ENCODE peak calls at places on chromosomes 6 and 20, in six cellular contexts. One of them, this sample, is unnamed.
A peak's percentile ranks its signal among the peaks of the same experiment; 100 is the strongest.

GRCh38 chr20:24771651-24772061 is 177.4 kb upstream of the CST7 start:
- DNase-seq in lower lobe of right lung: no peak
- DNase-seq in Peyer's patch: no peak
- DNase-seq in fibroblast of lung: no peak
- DNase-seq in lung: no peak
- DNase-seq in OCI-LY7: no peak
- DNase-seq in this sample: no peak

GRCh38 chr6:7316658-7317533 is 3.9 kb upstream of the SSR1 start:
- DNase-seq in lower lobe of right lung: no peak
- DNase-seq in Peyer's patch: no peak
- DNase-seq in fibroblast of lung: no peak
- DNase-seq in lung: no peak
- DNase-seq in OCI-LY7: no peak
- DNase-seq in this sample: no peak

GRCh38 chr20:36394340-36394965 is 88.3 kb downstream of the DLGAP4 start:
- DNase-seq in lower lobe of right lung: peak; percentile 13
- DNase-seq in Peyer's patch: no peak
- DNase-seq in fibroblast of lung: no peak
- DNase-seq in lung: no peak
- DNase-seq in OCI-LY7: no peak
- DNase-seq in this sample: no peak

GRCh38 chr6:99822741-99823512 is 171.1 kb downstream of the MCHR2 start:
- DNase-seq in lower lobe of right lung: no peak
- DNase-seq in Peyer's patch: no peak
- DNase-seq in fibroblast of lung: peak; percentile 57
- DNase-seq in lung: no peak
- DNase-seq in OCI-LY7: peak; percentile 9
- DNase-seq in this sample: peak; percentile 25

GRCh38 chr6:75611702-75612375 is 10.2 kb downstream of the SENP6 start:
- DNase-seq in lower lobe of right lung: no peak
- DNase-seq in Peyer's patch: no peak
- DNase-seq in fibroblast of lung: peak; percentile 44
- DNase-seq in lung: no peak
- DNase-seq in OCI-LY7: no peak
- DNase-seq in this sample: no peak

GRCh38 chr20:61861054-61861841 is 204.4 kb downstream of the TAF4 start:
- DNase-seq in lower lobe of right lung: no peak
- DNase-seq in Peyer's patch: no peak
- DNase-seq in fibroblast of lung: peak; percentile 31
- DNase-seq in lung: no peak
- DNase-seq in OCI-LY7: no peak
- DNase-seq in this sample: no peak

GRCh38 chr6:13500264-13500663 is 12.9 kb upstream of the GFOD1 start:
- DNase-seq in lower lobe of right lung: no peak
- DNase-seq in Peyer's patch: no peak
- DNase-seq in fibroblast of lung: no peak
- DNase-seq in lung: no peak
- DNase-seq in OCI-LY7: no peak
- DNase-seq in this sample: no peak

GRCh38 chr6:18503588-18504231 is 116.6 kb downstream of the RNF144B start:
- DNase-seq in lower lobe of right lung: no peak
- DNase-seq in Peyer's patch: peak; percentile 43
- DNase-seq in fibroblast of lung: peak; percentile 70
- DNase-seq in lung: peak; percentile 68
- DNase-seq in OCI-LY7: peak; percentile 89
- DNase-seq in this sample: peak; percentile 14

GRCh38 chr20:13492001-13492480 is 146.7 kb downstream of the TASP1 start:
- DNase-seq in lower lobe of right lung: no peak
- DNase-seq in Peyer's patch: no peak
- DNase-seq in fibroblast of lung: peak; percentile 81
- DNase-seq in lung: peak; percentile 29
- DNase-seq in OCI-LY7: no peak
- DNase-seq in this sample: no peak

GRCh38 chr6:90496617-90497016 is 90.3 kb downstream of the MAP3K7 start:
- DNase-seq in lower lobe of right lung: no peak
- DNase-seq in Peyer's patch: no peak
- DNase-seq in fibroblast of lung: no peak
- DNase-seq in lung: no peak
- DNase-seq in OCI-LY7: no peak
- DNase-seq in this sample: no peak

GRCh38 chr20:63230800-63231268 is 4.9 kb upstream of the BIRC7 start:
- DNase-seq in lower lobe of right lung: no peak
- DNase-seq in Peyer's patch: no peak
- DNase-seq in fibroblast of lung: peak; percentile 73
- DNase-seq in lung: no peak
- DNase-seq in OCI-LY7: no peak
- DNase-seq in this sample: no peak

GRCh38 chr6:163260111-163260895 is 154.2 kb upstream of the QKI start:
- DNase-seq in lower lobe of right lung: no peak
- DNase-seq in Peyer's patch: no peak
- DNase-seq in fibroblast of lung: peak; percentile 41
- DNase-seq in lung: no peak
- DNase-seq in OCI-LY7: no peak
- DNase-seq in this sample: no peak

GRCh38 chr20:37457928-37458327 is 63.1 kb upstream of the NNAT start:
- DNase-seq in lower lobe of right lung: no peak
- DNase-seq in Peyer's patch: no peak
- DNase-seq in fibroblast of lung: no peak
- DNase-seq in lung: no peak
- DNase-seq in OCI-LY7: no peak
- DNase-seq in this sample: no peak

GRCh38 chr6:111730835-111731234 is 125.2 kb upstream of the TRAF3IP2 start:
- DNase-seq in lower lobe of right lung: no peak
- DNase-seq in Peyer's patch: no peak
- DNase-seq in fibroblast of lung: peak; percentile 18
- DNase-seq in lung: no peak
- DNase-seq in OCI-LY7: no peak
- DNase-seq in this sample: no peak

GRCh38 chr6:31597006-31597405 is 4.2 kb upstream of the NCR3 start:
- DNase-seq in lower lobe of right lung: no peak
- DNase-seq in Peyer's patch: no peak
- DNase-seq in fibroblast of lung: peak; percentile 3
- DNase-seq in lung: no peak
- DNase-seq in OCI-LY7: peak; percentile 82
- DNase-seq in this sample: peak; percentile 67

GRCh38 chr6:165729307-165729936 is 66.4 kb upstream of the PDE10A start:
- DNase-seq in lower lobe of right lung: no peak
- DNase-seq in Peyer's patch: no peak
- DNase-seq in fibroblast of lung: no peak
- DNase-seq in lung: peak; percentile 43
- DNase-seq in OCI-LY7: peak; percentile 34
- DNase-seq in this sample: no peak

GRCh38 chr20:59628171-59628570 is 23.8 kb downstream of the PHACTR3 start:
- DNase-seq in lower lobe of right lung: no peak
- DNase-seq in Peyer's patch: no peak
- DNase-seq in fibroblast of lung: no peak
- DNase-seq in lung: no peak
- DNase-seq in OCI-LY7: no peak
- DNase-seq in this sample: no peak

GRCh38 chr6:26660096-26660425 is 515 bp upstream of the ZNF322 start:
- DNase-seq in lower lobe of right lung: no peak
- DNase-seq in Peyer's patch: no peak
- DNase-seq in fibroblast of lung: peak; percentile 48
- DNase-seq in lung: no peak
- DNase-seq in OCI-LY7: peak; percentile 45
- DNase-seq in this sample: no peak

GRCh38 chr6:19979059-19979458 is 141.9 kb downstream of the ID4 start:
- DNase-seq in lower lobe of right lung: no peak
- DNase-seq in Peyer's patch: no peak
- DNase-seq in fibroblast of lung: no peak
- DNase-seq in lung: no peak
- DNase-seq in OCI-LY7: no peak
- DNase-seq in this sample: no peak

GRCh38 chr6:155185544-155185943 is 78.3 kb upstream of the CLDN20 start:
- DNase-seq in lower lobe of right lung: no peak
- DNase-seq in Peyer's patch: peak; percentile 30
- DNase-seq in fibroblast of lung: peak; percentile 74
- DNase-seq in lung: no peak
- DNase-seq in OCI-LY7: no peak
- DNase-seq in this sample: no peak

GRCh38 chr6:113936093-113936934 is 34.6 kb downstream of the HDAC2 start:
- DNase-seq in lower lobe of right lung: no peak
- DNase-seq in Peyer's patch: no peak
- DNase-seq in fibroblast of lung: peak; percentile 55
- DNase-seq in lung: no peak
- DNase-seq in OCI-LY7: peak; percentile 60
- DNase-seq in this sample: no peak

GRCh38 chr6:20377623-20378265 is 23.9 kb upstream of the E2F3 start:
- DNase-seq in lower lobe of right lung: no peak
- DNase-seq in Peyer's patch: no peak
- DNase-seq in fibroblast of lung: peak; percentile 87
- DNase-seq in lung: no peak
- DNase-seq in OCI-LY7: peak; percentile 17
- DNase-seq in this sample: no peak

GRCh38 chr6:54771968-54772367 is 74.6 kb upstream of the FAM83B start:
- DNase-seq in lower lobe of right lung: no peak
- DNase-seq in Peyer's patch: no peak
- DNase-seq in fibroblast of lung: no peak
- DNase-seq in lung: no peak
- DNase-seq in OCI-LY7: no peak
- DNase-seq in this sample: no peak

GRCh38 chr20:62617711-62618483 is 24.4 kb upstream of the SLCO4A1 start:
- DNase-seq in lower lobe of right lung: peak; percentile 81
- DNase-seq in Peyer's patch: peak; percentile 67
- DNase-seq in fibroblast of lung: peak; percentile 11
- DNase-seq in lung: peak; percentile 59
- DNase-seq in OCI-LY7: peak; percentile 46
- DNase-seq in this sample: peak; percentile 38

GRCh38 chr6:35370124-35370741 is 27.9 kb downstream of the PPARD start:
- DNase-seq in lower lobe of right lung: peak; percentile 80
- DNase-seq in Peyer's patch: peak; percentile 59
- DNase-seq in fibroblast of lung: peak; percentile 97
- DNase-seq in lung: peak; percentile 64
- DNase-seq in OCI-LY7: peak; percentile 71
- DNase-seq in this sample: no peak

GRCh38 chr20:35497780-35498189 is 31.7 kb downstream of the C20orf173 start:
- DNase-seq in lower lobe of right lung: no peak
- DNase-seq in Peyer's patch: no peak
- DNase-seq in fibroblast of lung: no peak
- DNase-seq in lung: no peak
- DNase-seq in OCI-LY7: no peak
- DNase-seq in this sample: no peak

GRCh38 chr6:70124443-70124842 is 178.4 kb downstream of the COL9A1 start:
- DNase-seq in lower lobe of right lung: no peak
- DNase-seq in Peyer's patch: no peak
- DNase-seq in fibroblast of lung: no peak
- DNase-seq in lung: no peak
- DNase-seq in OCI-LY7: no peak
- DNase-seq in this sample: no peak

GRCh38 chr20:9374068-9374467 is 140.3 kb upstream of the LAMP5 start:
- DNase-seq in lower lobe of right lung: no peak
- DNase-seq in Peyer's patch: no peak
- DNase-seq in fibroblast of lung: peak; percentile 56
- DNase-seq in lung: no peak
- DNase-seq in OCI-LY7: no peak
- DNase-seq in this sample: no peak

GRCh38 chr6:52303178-52303577 is 18.6 kb upstream of the MCM3 start:
- DNase-seq in lower lobe of right lung: no peak
- DNase-seq in Peyer's patch: no peak
- DNase-seq in fibroblast of lung: no peak
- DNase-seq in lung: no peak
- DNase-seq in OCI-LY7: no peak
- DNase-seq in this sample: no peak

GRCh38 chr6:105458061-105458460 is 55.2 kb upstream of the PREP start:
- DNase-seq in lower lobe of right lung: no peak
- DNase-seq in Peyer's patch: no peak
- DNase-seq in fibroblast of lung: no peak
- DNase-seq in lung: no peak
- DNase-seq in OCI-LY7: no peak
- DNase-seq in this sample: no peak
- H3K4me1 ChIP-seq in lower lobe of right lung: no peaks in the 10 kb centered on the region
- H3K4me1 ChIP-seq in Peyer's patch: no peaks in the 10 kb centered on the region
- H3K4me1 ChIP-seq in fibroblast of lung: no peaks in the 10 kb centered on the region
- H3K4me1 ChIP-seq in lung: peaks cover 1% of the 10 kb centered on the region
- H3K4me1 ChIP-seq in OCI-LY7: no peaks in the 10 kb centered on the region
- H3K4me1 ChIP-seq in this sample: peaks cover 24% of the 10 kb centered on the region

GRCh38 chr20:3795511-3796468 is at the start of gene CDC25B:
- DNase-seq in lower lobe of right lung: peak; percentile 96
- DNase-seq in Peyer's patch: peak; percentile 95
- DNase-seq in fibroblast of lung: peak; percentile 87
- DNase-seq in lung: peak; percentile 94
- DNase-seq in OCI-LY7: peak; percentile 94
- DNase-seq in this sample: peak; percentile 88
- H3K4me1 ChIP-seq in lower lobe of right lung: peaks cover 52% of the 10 kb centered on the region
- H3K4me1 ChIP-seq in Peyer's patch: peaks cover 29% of the 10 kb centered on the region
- H3K4me1 ChIP-seq in fibroblast of lung: peaks cover 21% of the 10 kb centered on the region
- H3K4me1 ChIP-seq in lung: peaks cover 22% of the 10 kb centered on the region
- H3K4me1 ChIP-seq in OCI-LY7: peaks cover 46% of the 10 kb centered on the region
- H3K4me1 ChIP-seq in this sample: peaks cover 38% of the 10 kb centered on the region

DNA sequence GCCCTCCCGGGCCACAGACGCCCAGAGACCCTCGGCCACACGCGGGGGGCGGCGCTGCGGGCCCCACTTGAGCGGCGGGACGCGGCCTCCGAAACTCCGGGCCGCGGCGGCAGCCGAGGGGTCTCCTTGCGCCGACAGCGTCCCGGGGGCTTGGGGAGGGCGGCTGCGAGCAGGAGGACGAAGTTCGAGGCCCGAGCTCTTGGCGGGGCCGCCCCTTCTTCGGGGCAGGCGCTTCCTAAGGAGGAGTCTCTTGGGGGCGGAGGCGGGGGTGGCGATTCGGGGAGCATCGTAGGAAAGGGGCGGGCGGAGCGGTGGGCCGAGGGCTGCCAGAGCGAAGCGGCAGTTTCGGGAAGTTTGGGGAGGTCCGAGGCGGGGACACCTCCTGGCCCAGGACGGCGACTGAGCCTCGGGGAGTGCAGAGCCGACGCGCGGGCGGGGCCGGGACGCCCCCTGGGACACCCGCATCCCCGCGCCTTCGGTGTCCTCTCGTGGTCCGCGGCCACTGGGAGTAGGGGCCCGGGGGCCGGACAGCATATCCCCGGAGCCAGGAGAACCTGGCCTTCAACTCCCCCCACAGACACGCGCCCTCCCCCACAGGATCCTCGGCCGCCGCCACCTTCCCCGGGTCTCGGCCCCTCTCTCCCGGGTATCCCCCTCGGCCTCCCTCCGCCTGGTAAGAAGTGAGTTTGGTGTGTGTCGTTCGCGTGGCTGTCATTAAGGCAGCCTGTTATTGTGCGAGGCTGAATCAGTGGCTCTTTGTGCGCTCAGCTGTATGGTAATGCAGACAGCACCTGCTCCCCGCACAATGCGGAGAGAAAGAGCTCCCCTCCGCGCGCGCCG is 613 bp upstream of the DLL1 start:
- DNase-seq in lower lobe of right lung: peak; percentile 68
- DNase-seq in Peyer's patch: peak; percentile 57
- DNase-seq in fibroblast of lung: no peak
- DNase-seq in lung: no peak
- DNase-seq in OCI-LY7: peak; percentile 23
- DNase-seq in this sample: peak; percentile 37
- H3K4me1 ChIP-seq in lower lobe of right lung: peaks cover 75% of the 10 kb centered on the region
- H3K4me1 ChIP-seq in Peyer's patch: peaks cover 46% of the 10 kb centered on the region
- H3K4me1 ChIP-seq in fibroblast of lung: peaks cover 2% of the 10 kb centered on the region
- H3K4me1 ChIP-seq in lung: peaks cover 34% of the 10 kb centered on the region
- H3K4me1 ChIP-seq in OCI-LY7: peaks cover 7% of the 10 kb centered on the region
- H3K4me1 ChIP-seq in this sample: peaks cover 46% of the 10 kb centered on the region

DNA sequence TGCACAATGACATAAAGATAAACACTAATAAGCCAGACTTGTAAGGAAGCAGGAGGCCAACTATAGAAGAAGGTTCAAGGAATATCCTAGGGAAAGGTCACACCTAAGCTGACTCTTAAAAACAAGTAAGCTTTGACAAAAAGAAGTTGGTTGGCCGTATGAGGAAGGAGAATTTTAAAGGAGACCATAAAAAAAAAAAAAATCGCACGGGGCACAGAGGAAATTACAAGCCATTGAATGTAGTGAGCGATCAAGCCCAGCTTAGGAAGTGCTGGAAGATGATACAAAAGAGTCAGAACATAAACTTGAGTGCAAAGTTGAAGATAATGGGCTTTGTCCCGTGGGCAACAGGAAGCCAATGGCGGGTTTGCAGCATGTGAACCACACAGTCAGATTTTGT is 108.0 kb downstream of the NRSN1 start:
- DNase-seq in lower lobe of right lung: no peak
- DNase-seq in Peyer's patch: no peak
- DNase-seq in fibroblast of lung: no peak
- DNase-seq in lung: no peak
- DNase-seq in OCI-LY7: no peak
- DNase-seq in this sample: no peak
- H3K4me1 ChIP-seq in lower lobe of right lung: peaks cover 4% of the 10 kb centered on the region
- H3K4me1 ChIP-seq in Peyer's patch: no peaks in the 10 kb centered on the region
- H3K4me1 ChIP-seq in fibroblast of lung: peaks cover under 1% of the 10 kb centered on the region
- H3K4me1 ChIP-seq in lung: no peaks in the 10 kb centered on the region
- H3K4me1 ChIP-seq in OCI-LY7: no peaks in the 10 kb centered on the region
- H3K4me1 ChIP-seq in this sample: no peaks in the 10 kb centered on the region